ENCODE peak calls at places on chromosomes 11 and 22, in eight cellular contexts. U, S, M, G, W, D, I and Q are unnamed samples. For H3K27me3 and H3K9me3, the result is how much of the 10 kb centered on the place peaks cover.

GRCh38 chr11:109309153-109309552 is 112.8 kb upstream of the C11orf87 start:
- DNase-seq in D (no peak), M (no peak), W (no peak), U (no peak), S (no peak), I (no peak), G (no peak), Q (no peak)

GRCh38 chr22:23183107-23183698 is 2.9 kb downstream of the BCR start:
- DNase-seq in I (peak), U (peak), G (no peak), W (peak), D (peak), M (no peak), S (peak), Q (peak)

GRCh38 chr11:66080055-66080817 is 10.2 kb downstream of the PACS1 start:
- DNase-seq in D (peak), G (no peak), S (peak), M (no peak), I (no peak), W (no peak), U (no peak), Q (peak)

GRCh38 chr22:30202531-30203006 is 44.0 kb downstream of the LIF start:
- DNase-seq in S (no peak), M (peak), D (no peak), I (no peak), W (peak), G (no peak), U (no peak), Q (no peak)

GRCh38 chr22:46114518-46115387 is 35.6 kb upstream of the PPARA start:
- DNase-seq in M (peak), U (no peak), S (no peak), I (no peak), W (peak), D (no peak), G (no peak), Q (no peak)

GRCh38 chr22:30922151-30922611 is 46.4 kb downstream of the MORC2 start:
- DNase-seq in W (peak), D (peak), G (peak), U (peak), M (peak), S (no peak), I (no peak), Q (peak)

GRCh38 chr11:75577198-75577597 is 15.1 kb downstream of the SERPINH1 start:
- DNase-seq in W (peak), S (peak), D (no peak), G (no peak), M (no peak), I (no peak), U (peak), Q (peak)

GRCh38 chr11:75350743-75351540 is 519 bp downstream of the ARRB1 start:
- DNase-seq in I (no peak), M (peak), U (peak), G (no peak), S (no peak), D (no peak), W (peak), Q (no peak)

GRCh38 chr11:57567210-57567511 is 311 bp downstream of the UBE2L6 start:
- DNase-seq in D (peak), G (no peak), W (no peak), I (no peak), U (no peak), M (no peak), S (peak), Q (no peak)

GRCh38 chr11:129300099-129300498 is 75.5 kb upstream of the BARX2 start:
- DNase-seq in U (no peak), G (no peak), S (no peak), I (no peak), W (no peak), M (no peak), D (no peak), Q (no peak)

GRCh38 chr11:64969209-64969608 is 2.7 kb downstream of the MAJIN start:
- DNase-seq in S (no peak), G (no peak), W (no peak), M (no peak), U (no peak), D (peak), I (no peak), Q (no peak)

GRCh38 chr11:2527621-2528291 is 82.9 kb downstream of the KCNQ1 start:
- DNase-seq in U (peak), I (no peak), M (no peak), G (no peak), S (no peak), D (no peak), W (peak), Q (no peak)

GRCh38 chr11:6629892-6630631 is 10.8 kb upstream of the TPP1 start:
- DNase-seq in W (no peak), S (no peak), M (no peak), D (no peak), U (no peak), I (no peak), G (no peak), Q (no peak)

GRCh38 chr22:44585559-44586121 is 87.6 kb upstream of the RTL6 start:
- DNase-seq in U (peak), G (no peak), I (no peak), W (no peak), S (no peak), D (no peak), M (no peak), Q (no peak)

GRCh38 chr11:86219291-86220193 is 25.0 kb upstream of the EED start:
- DNase-seq in I (no peak), W (no peak), D (no peak), M (no peak), G (peak), U (no peak), S (no peak), Q (no peak)

GRCh38 chr11:63917685-63918523 is 940 bp upstream of the RCOR2 start:
- DNase-seq in I (no peak), G (no peak), D (no peak), W (peak), S (no peak), U (peak), M (peak), Q (no peak)

GRCh38 chr11:111913031-111913861 is 712 bp downstream of the HSPB2 start:
- DNase-seq in I (no peak), D (no peak), W (peak), S (peak), G (no peak), M (no peak), U (peak), Q (peak)

GRCh38 chr11:86138958-86139357 is 70.1 kb upstream of the PICALM start:
- DNase-seq in W (no peak), S (no peak), D (peak), I (no peak), G (peak), M (no peak), U (no peak), Q (no peak)

GRCh38 chr11:62512961-62513360 is 33.6 kb downstream of the AHNAK start:
- DNase-seq in U (no peak), M (no peak), S (no peak), I (no peak), G (no peak), W (no peak), D (no peak), Q (no peak)

GRCh38 chr11:67484847-67485311 is 2.1 kb downstream of the AIP start:
- DNase-seq in D (no peak), G (peak), S (no peak), U (peak), W (peak), I (no peak), M (no peak), Q (no peak)

GRCh38 chr22:30132290-30132996 is 52.2 kb downstream of the HORMAD2 start:
- DNase-seq in D (no peak), G (no peak), W (no peak), U (no peak), S (no peak), M (no peak), I (no peak), Q (no peak)

GRCh38 chr22:37501610-37502341 is 15.6 kb upstream of the MFNG start:
- DNase-seq in I (no peak), M (peak), U (no peak), D (peak), S (peak), G (no peak), W (peak), Q (peak)

GRCh38 chr11:43972366-43972765 is 29.9 kb downstream of the C11orf96 start:
- DNase-seq in W (no peak), S (no peak), I (no peak), M (no peak), D (no peak), U (no peak), G (no peak), Q (no peak)

GRCh38 chr11:95086116-95086515 is 3.5 kb upstream of the ENDOD1 start:
- DNase-seq in G (no peak), W (no peak), M (no peak), S (no peak), U (no peak), I (no peak), D (no peak), Q (no peak)

GRCh38 chr11:2724114-2724513 is 24.3 kb upstream of the KCNQ1OT1 start:
- DNase-seq in G (no peak), M (no peak), W (no peak), I (no peak), S (no peak), U (no peak), D (no peak), Q (no peak)

GRCh38 chr11:6418958-6419611 is at the start of gene APBB1:
- DNase-seq in G (no peak), S (peak), D (peak), W (peak), U (peak), I (no peak), M (peak), Q (peak)

GRCh38 chr22:42939941-42940653 is 74.9 kb downstream of the PACSIN2 start:
- DNase-seq in W (no peak), G (no peak), S (no peak), U (no peak), I (no peak), D (peak), M (peak), Q (peak)

GRCh38 chr11:58286249-58286648 is 18.2 kb upstream of the OR10W1 start:
- DNase-seq in M (no peak), S (no peak), I (peak), W (no peak), G (no peak), D (peak), U (no peak), Q (no peak)

GRCh38 chr11:13962562-13963168 is at the start of gene SPON1:
- DNase-seq in M (peak), I (no peak), D (peak), G (no peak), S (no peak), W (peak), U (peak), Q (no peak)

GRCh38 chr22:36510384-36510783 is 3.5 kb upstream of the FOXRED2 start:
- DNase-seq in G (no peak), I (no peak), S (no peak), W (no peak), U (no peak), D (no peak), M (no peak), Q (no peak)

GRCh38 chr11:65642014-65642671 is 4.2 kb downstream of the SIPA1 start:
- DNase-seq in S (no peak), I (no peak), G (no peak), W (no peak), D (no peak), U (no peak), M (no peak), Q (no peak)

GRCh38 chr11:13118194-13118593 is 109.1 kb downstream of the RASSF10 start:
- DNase-seq in U (no peak), D (peak), G (no peak), I (no peak), M (no peak), W (no peak), S (no peak), Q (peak)

GRCh38 chr11:36035454-36035853 is 91.6 kb downstream of the LDLRAD3 start:
- DNase-seq in S (no peak), I (no peak), W (no peak), D (no peak), G (no peak), U (no peak), M (peak), Q (no peak)

GRCh38 chr11:111330234-111330893 is 32.0 kb downstream of the POU2AF3 start:
- DNase-seq in U (no peak), S (no peak), D (no peak), G (no peak), W (no peak), I (no peak), M (no peak), Q (no peak)

GRCh38 chr11:57458410-57459111 is 1.8 kb upstream of the RTN4RL2 start:
- DNase-seq in M (peak), I (no peak), D (no peak), W (peak), U (peak), S (peak), G (no peak), Q (no peak)

GRCh38 chr11:65777821-65778361 is 2.9 kb downstream of the AP5B1 start:
- DNase-seq in G (no peak), U (no peak), D (no peak), W (no peak), I (no peak), M (peak), S (no peak), Q (no peak)

GRCh38 chr22:46365166-46365624 is 29.7 kb downstream of the TRMU start:
- DNase-seq in U (peak), W (no peak), D (no peak), G (no peak), M (no peak), S (no peak), I (no peak), Q (no peak)

GRCh38 chr22:21632237-21632895 is at the start of gene CCDC116:
- DNase-seq in I (no peak), W (no peak), S (no peak), D (no peak), M (no peak), U (peak), G (no peak), Q (no peak)

GRCh38 chr22:21633481-21633880 is 921 bp downstream of the CCDC116 start:
- DNase-seq in W (no peak), D (peak), S (no peak), G (no peak), I (no peak), U (no peak), M (no peak), Q (no peak)

GRCh38 chr22:21634081-21634480 is 1.5 kb downstream of the CCDC116 start:
- DNase-seq in W (no peak), S (no peak), I (no peak), D (no peak), U (no peak), G (no peak), M (no peak), Q (no peak)

GRCh38 chr22:21631025-21631424 is 1.2 kb upstream of the YDJC start:
- DNase-seq in D (no peak), W (no peak), S (no peak), I (no peak), U (no peak), G (no peak), M (no peak), Q (no peak)

DNA sequence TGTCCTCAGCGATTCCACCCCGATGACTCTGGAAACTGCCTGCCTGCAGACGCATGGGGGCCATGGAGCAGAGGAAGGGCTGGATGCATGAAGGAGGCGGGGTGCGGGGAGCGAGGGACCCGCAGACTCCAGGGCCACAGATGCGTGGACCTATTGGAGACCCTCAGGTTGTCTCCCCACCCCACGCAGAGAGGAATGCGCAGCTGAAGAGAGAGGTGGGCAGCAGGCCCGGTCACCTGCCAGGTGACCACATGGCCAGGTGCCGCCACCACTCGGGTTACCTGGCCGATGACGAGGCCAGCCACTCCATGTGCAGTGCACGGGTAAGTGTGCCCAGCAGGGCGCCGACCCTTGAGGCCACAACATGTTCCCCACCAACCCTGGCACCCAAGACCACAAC is 371 bp downstream of the CCDC116 start:
- DNase-seq in I (no peak), S (no peak), W (no peak), G (no peak), U (no peak), D (no peak), M (no peak), Q (no peak)
- H3K27me3 ChIP-seq in I (under half), S (under half), W (under half), G (under half), U (under half), D (under half), M (under half), Q (under half)

GRCh38 chr11:126329644-126330200 is 25.8 kb upstream of the ST3GAL4 start:
- DNase-seq in G (no peak), M (no peak), I (no peak), D (no peak), S (no peak), W (no peak), U (no peak), Q (no peak)
- H3K4me3 ChIP-seq in G (no peak), M (no peak), I (no peak), D (no peak), S (no peak), W (no peak), U (no peak), Q (no peak)

GRCh38 chr22:49014227-49015201 is 813.2 kb downstream of the BRD1 start:
- DNase-seq in M (no peak), U (peak), D (no peak), G (no peak), I (no peak), W (no peak), S (no peak), Q (no peak)

GRCh38 chr22:49015993-49016908 is 811.4 kb downstream of the BRD1 start:
- DNase-seq in D (no peak), U (peak), G (no peak), S (no peak), W (peak), M (no peak), I (no peak), Q (no peak)

GRCh38 chr22:49016909-49017768 is 810.5 kb downstream of the BRD1 start:
- DNase-seq in M (no peak), D (no peak), G (no peak), W (peak), U (peak), S (no peak), I (no peak), Q (no peak)

GRCh38 chr22:49013707-49014106 is 814.0 kb downstream of the BRD1 start:
- DNase-seq in S (no peak), U (no peak), D (no peak), I (no peak), M (no peak), W (no peak), G (no peak), Q (no peak)

DNA sequence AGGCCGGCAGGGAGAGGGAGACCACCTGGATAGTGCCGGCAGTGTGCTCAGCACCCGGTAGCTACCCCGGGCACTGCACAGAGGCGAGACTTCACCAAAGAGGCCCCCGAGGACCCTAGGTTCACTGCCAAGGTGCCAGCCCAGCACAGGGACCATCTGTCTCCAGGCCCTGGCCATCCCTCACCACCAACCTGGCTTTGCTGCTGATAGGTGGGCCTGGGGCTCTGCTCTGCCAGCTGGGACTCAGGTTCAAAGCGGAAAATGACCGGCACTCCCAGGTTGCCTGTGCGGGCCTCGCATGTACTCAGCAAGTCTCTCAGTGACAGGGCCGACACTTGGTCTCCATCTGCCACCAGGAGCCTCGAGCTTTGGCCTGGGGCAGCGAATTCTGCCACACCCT is 812.2 kb downstream of the BRD1 start:
- DNase-seq in U (no peak), I (no peak), M (no peak), S (no peak), W (no peak), G (no peak), D (no peak), Q (no peak)
- H3K9me3 ChIP-seq in U (under half), I (under half), M (under half), S (under half), W (under half), G (under half), D (under half), Q (under half)

DNA sequence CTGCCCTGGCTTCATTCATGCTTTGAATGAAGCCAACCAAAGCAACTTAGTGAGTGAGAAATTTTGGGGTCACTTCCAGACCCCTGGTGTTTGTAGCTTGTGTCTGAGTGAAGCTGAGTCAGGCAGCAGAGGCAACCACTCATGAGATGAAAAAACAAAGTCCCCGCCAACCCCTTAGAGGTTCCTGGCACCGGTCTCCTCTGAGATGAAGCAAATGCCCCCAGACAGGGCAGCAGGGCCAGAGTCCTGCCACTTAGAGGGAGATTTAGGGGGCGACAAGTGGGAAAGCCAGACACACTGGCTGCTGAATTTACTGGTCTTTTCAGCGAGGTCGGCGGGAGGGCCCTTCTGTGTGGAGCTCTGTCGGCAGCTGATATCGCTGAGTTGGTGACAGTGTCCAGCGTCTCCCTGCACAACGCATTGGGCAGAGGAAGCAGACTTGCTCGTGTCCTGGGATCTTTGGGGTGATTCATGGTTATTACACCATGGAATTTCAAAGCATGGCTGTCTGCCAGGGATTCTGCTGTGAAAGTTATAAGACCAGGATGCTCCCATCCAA is 482.6 kb downstream of the MIAT start:
- DNase-seq in S (no peak), I (no peak), M (no peak), G (no peak), D (peak), U (no peak), W (peak), Q (peak)
- H3K27me3 ChIP-seq in S (under half), I (under half), M (under half), G (under half), D (under half), U (under half), W (under half), Q (under half)